ENCODE peak calls at places on chromosomes 2 and 18, in four cellular contexts. G, C, J and U are unnamed samples.

GRCh38 chr18:21345851-21346250 is 103.8 kb downstream of the GREB1L start:
- DNase-seq in G (no peak), C (no peak), J (no peak), U (no peak)

GRCh38 chr2:185291035-185291647 is 447.5 kb upstream of the FSIP2 start:
- DNase-seq in G (no peak), C (peak; percentile 54), J (no peak), U (peak; percentile 43)

GRCh38 chr2:143530753-143531152 is 401.5 kb downstream of the ARHGAP15 start:
- DNase-seq in G (no peak), C (no peak), J (no peak), U (no peak)

GRCh38 chr18:48441405-48441881 is 32.3 kb upstream of the ZBTB7C start:
- DNase-seq in G (no peak), C (no peak), J (no peak), U (no peak)

GRCh38 chr2:437772-438393 is 150.0 kb upstream of the ALKAL2 start:
- DNase-seq in G (peak; percentile 79), C (peak; percentile 77), J (peak; percentile 30), U (peak; percentile 75)

GRCh38 chr2:98560256-98560771 is 48.0 kb downstream of the COA5 start:
- DNase-seq in G (no peak), C (no peak), J (no peak), U (no peak)

GRCh38 chr2:7378642-7379041 is 461.4 kb downstream of the RNF144A start:
- DNase-seq in G (no peak), C (no peak), J (no peak), U (no peak)

GRCh38 chr2:212441141-212441540 is 97.5 kb downstream of the ERBB4 start:
- DNase-seq in G (no peak), C (no peak), J (no peak), U (no peak)

GRCh38 chr2:164039270-164039669 is 303.5 kb upstream of the FIGN start:
- DNase-seq in G (no peak), C (no peak), J (no peak), U (no peak)

GRCh38 chr2:239940861-239941570 is 84.1 kb downstream of the NDUFA10 start:
- DNase-seq in G (no peak), C (no peak), J (no peak), U (no peak)

GRCh38 chr2:88626171-88627054 is 851 bp downstream of the EIF2AK3 start:
- DNase-seq in G (peak; percentile 29), C (peak; percentile 49), J (peak; percentile 64), U (peak; percentile 67)

GRCh38 chr2:147294825-147295392 is 549.9 kb upstream of the ACVR2A start:
- DNase-seq in G (no peak), C (no peak), J (no peak), U (no peak)

GRCh38 chr18:44626807-44627206 is 53.9 kb upstream of the SETBP1 start:
- DNase-seq in G (no peak), C (no peak), J (no peak), U (no peak)

GRCh38 chr2:60641866-60642788 is 88.7 kb upstream of the BCL11A start:
- DNase-seq in G (peak; percentile 47), C (peak; percentile 13), J (no peak), U (peak; percentile 56)

GRCh38 chr18:32175265-32175664 is 14.6 kb upstream of the MEP1B start:
- DNase-seq in G (no peak), C (no peak), J (no peak), U (no peak)

GRCh38 chr2:36441816-36442215 is 86.2 kb downstream of the CRIM1 start:
- DNase-seq in G (no peak), C (no peak), J (no peak), U (no peak)

GRCh38 chr2:128781888-128782385 is 463.3 kb upstream of the HS6ST1 start:
- DNase-seq in G (no peak), C (no peak), J (no peak), U (no peak)

GRCh38 chr2:147449323-147450080 is 395.3 kb upstream of the ACVR2A start:
- DNase-seq in G (no peak), C (no peak), J (no peak), U (no peak)

GRCh38 chr18:67519582-67519981 is 3.1 kb upstream of the DSEL start:
- DNase-seq in G (no peak), C (no peak), J (no peak), U (no peak)

GRCh38 chr2:10300328-10300920 is 2.3 kb upstream of the HPCAL1 start:
- DNase-seq in G (no peak), C (no peak), J (no peak), U (no peak)

GRCh38 chr2:138827426-138828054 is 47.4 kb upstream of the NXPH2 start:
- DNase-seq in G (peak; percentile 46), C (no peak), J (peak; percentile 33), U (peak; percentile 12)

GRCh38 chr2:143397886-143398614 is 268.8 kb downstream of the ARHGAP15 start:
- DNase-seq in G (peak; percentile 17), C (no peak), J (peak; percentile 3), U (no peak)

GRCh38 chr18:72762505-72763122 is 105.2 kb downstream of the NETO1 start:
- DNase-seq in G (peak; percentile 33), C (no peak), J (peak; percentile 6), U (no peak)

GRCh38 chr2:75146221-75146902 is 53.0 kb downstream of the TACR1 start:
- DNase-seq in G (no peak), C (no peak), J (no peak), U (no peak)

GRCh38 chr2:233823731-233824121 is 30.6 kb downstream of the HJURP start:
- DNase-seq in G (no peak), C (peak; percentile 3), J (no peak), U (no peak)

GRCh38 chr18:56815926-56816325 is 164.8 kb downstream of the WDR7 start:
- DNase-seq in G (no peak), C (no peak), J (no peak), U (no peak)

GRCh38 chr18:48486762-48487161 is 52.1 kb upstream of the CTIF start:
- DNase-seq in G (no peak), C (no peak), J (no peak), U (no peak)

GRCh38 chr2:202449344-202449743 is 73.2 kb downstream of the BMPR2 start:
- DNase-seq in G (no peak), C (no peak), J (no peak), U (no peak)

GRCh38 chr2:64629329-64629781 is 24.4 kb downstream of the SERTAD2 start:
- DNase-seq in G (no peak), C (no peak), J (no peak), U (no peak)

GRCh38 chr2:44120428-44120827 is 48.2 kb upstream of the PPM1B start:
- DNase-seq in G (no peak), C (no peak), J (no peak), U (peak; percentile 40)

GRCh38 chr2:160140001-160140400 is 60.1 kb downstream of the ITGB6 start:
- DNase-seq in G (no peak), C (no peak), J (no peak), U (no peak)

GRCh38 chr2:148525130-148525529 is 119.4 kb upstream of the EPC2 start:
- DNase-seq in G (no peak), C (no peak), J (no peak), U (no peak)

GRCh38 chr2:118115761-118116160 is 27.5 kb downstream of the INSIG2 start:
- DNase-seq in G (no peak), C (no peak), J (no peak), U (no peak)

GRCh38 chr18:44671914-44672313 is 8.8 kb upstream of the SETBP1 start:
- DNase-seq in G (no peak), C (no peak), J (no peak), U (no peak)

GRCh38 chr2:235160281-235160805 is 208.5 kb downstream of the SH3BP4 start:
- DNase-seq in G (no peak), C (no peak), J (no peak), U (no peak)

GRCh38 chr18:6731197-6731596 is 1.7 kb downstream of the ARHGAP28 start:
- DNase-seq in G (no peak), C (no peak), J (no peak), U (no peak)

GRCh38 chr2:28224648-28225471 is 167.8 kb upstream of the FOSL2 start:
- DNase-seq in G (no peak), C (no peak), J (no peak), U (no peak)

GRCh38 chr2:34241905-34242740 is 643.0 kb upstream of the FAM98A start:
- DNase-seq in G (no peak), C (no peak), J (no peak), U (no peak)

GRCh38 chr18:9586814-9587213 is 27.5 kb downstream of the PPP4R1 start:
- DNase-seq in G (no peak), C (no peak), J (no peak), U (no peak)

GRCh38 chr2:191247381-191248057 is 2.3 kb downstream of the MYO1B start:
- DNase-seq in G (no peak), C (no peak), J (no peak), U (no peak)

GRCh38 chr2:191250400-191250799 is 5.2 kb downstream of the MYO1B start:
- DNase-seq in G (no peak), C (no peak), J (no peak), U (no peak)

GRCh38 chr2:191252699-191253098 is 7.5 kb downstream of the MYO1B start:
- DNase-seq in G (no peak), C (no peak), J (no peak), U (no peak)

GRCh38 chr2:191249131-191249813 is 4.1 kb downstream of the MYO1B start:
- DNase-seq in G (no peak), C (no peak), J (no peak), U (no peak)

GRCh38 chr2:191251014-191251413 is 5.8 kb downstream of the MYO1B start:
- DNase-seq in G (no peak), C (no peak), J (no peak), U (no peak)
- TF ChIP-seq CTCF in G (no peak), C (no peak), J (no peak), U (no peak)

GRCh38 chr18:74242451-74243096 is 49.2 kb downstream of the CYB5A start:
- DNase-seq in G (no peak), C (no peak), J (no peak), U (peak; percentile 18)
- TF ChIP-seq CTCF in G (no peak), C (no peak), J (no peak), U (no peak)

DNA sequence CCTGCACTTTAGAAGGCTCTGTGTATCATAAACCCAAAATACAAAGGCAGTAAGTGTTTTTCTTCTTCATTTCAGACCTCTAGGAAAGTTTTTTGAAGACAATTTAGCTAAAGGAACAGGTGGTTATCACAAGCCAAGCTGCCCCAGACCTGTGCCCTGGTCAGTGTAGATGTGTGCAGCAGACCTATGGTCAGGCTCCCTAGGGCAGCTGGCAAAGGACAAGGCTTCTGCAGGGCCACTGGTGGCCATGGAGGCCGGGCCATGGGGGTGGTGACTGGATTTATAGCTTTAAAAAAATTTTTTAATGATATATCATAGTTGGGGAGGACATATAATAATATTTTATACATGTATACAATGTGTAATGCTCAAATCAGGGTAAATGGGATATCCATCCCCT is 18.8 kb downstream of the LPIN2 start:
- DNase-seq in G (no peak), C (no peak), J (no peak), U (no peak)
- TF ChIP-seq CTCF in G (no peak), C (no peak), J (no peak), U (no peak)

GRCh38 chr2:15058015-15058414 is 425.5 kb downstream of the LRATD1 start:
- DNase-seq in G (no peak), C (no peak), J (no peak), U (peak; percentile 33)
- TF ChIP-seq CTCF in G (peak; percentile 18), C (peak; percentile 10), J (peak; percentile 67), U (peak; percentile 53)

GRCh38 chr18:65439184-65439583 is 311.6 kb upstream of the CDH7 start:
- DNase-seq in G (no peak), C (no peak), J (no peak), U (no peak)
- TF ChIP-seq CTCF in G (no peak), C (no peak), J (no peak), U (no peak)